ENCODE peak calls at places on chromosome 16, in six cellular contexts. U is left kidney; O is endothelial cell of umbilical vein; I is stimulated activated naive B cell treated with anti-CD40 and anti-IgM and Interleukin-4, amounts not matched to agents 10 μg/mL and 1 μg/mL and 100 μg/mL, for 72 hours; G is fibroblast of lung; J is A549. R is an unnamed sample.

GRCh38 chr16:87035053-87035452 is 282.1 kb downstream of the C16orf95 start:
- DNase-seq in U (no peak), O (no peak), I (no peak), G (no peak), J (no peak), R (no peak)

GRCh38 chr16:87794485-87795078 is 28.8 kb upstream of the KLHDC4 start:
- DNase-seq in U (no peak), O (no peak), I (no peak), G (no peak), J (no peak), R (no peak)

GRCh38 chr16:78543066-78543465 is 443.6 kb downstream of the WWOX start:
- DNase-seq in U (peak), O (no peak), I (no peak), G (no peak), J (no peak), R (no peak)

GRCh38 chr16:6864670-6865069 is 468.0 kb upstream of the RBFOX1 start:
- DNase-seq in U (no peak), O (no peak), I (no peak), G (no peak), J (no peak), R (no peak)

GRCh38 chr16:15946257-15947044 is 3.0 kb upstream of the ABCC1 start:
- DNase-seq in U (no peak), O (peak), I (no peak), G (peak), J (peak), R (no peak)

GRCh38 chr16:6362321-6362720 is 970.3 kb upstream of the RBFOX1 start:
- DNase-seq in U (no peak), O (no peak), I (no peak), G (no peak), J (no peak), R (no peak)

GRCh38 chr16:6363891-6364607 is 968.6 kb upstream of the RBFOX1 start:
- DNase-seq in U (no peak), O (no peak), I (no peak), G (no peak), J (no peak), R (no peak)

GRCh38 chr16:56861092-56861610 is 3.9 kb upstream of the SLC12A3 start:
- DNase-seq in U (peak), O (peak), I (no peak), G (peak), J (no peak), R (no peak)

GRCh38 chr16:9308300-9309209 is 217.1 kb downstream of the HAPSTR1 start:
- DNase-seq in U (peak), O (no peak), I (no peak), G (no peak), J (no peak), R (no peak)

GRCh38 chr16:81456523-81457325 is 12.1 kb downstream of the CMIP start:
- DNase-seq in U (no peak), O (no peak), I (no peak), G (no peak), J (no peak), R (no peak)

GRCh38 chr16:69396187-69397061 is 10.6 kb upstream of the TERF2 start:
- DNase-seq in U (peak), O (peak), I (peak), G (peak), J (peak), R (peak)

GRCh38 chr16:88853336-88853941 is 3.3 kb downstream of the GALNS start:
- DNase-seq in U (no peak), O (no peak), I (no peak), G (no peak), J (no peak), R (no peak)

GRCh38 chr16:1458336-1458976 is 14.1 kb upstream of the CCDC154 start:
- DNase-seq in U (no peak), O (no peak), I (peak), G (no peak), J (no peak), R (no peak)

GRCh38 chr16:12235110-12235509 is 258.6 kb downstream of the SNX29 start:
- DNase-seq in U (no peak), O (no peak), I (no peak), G (no peak), J (no peak), R (no peak)

GRCh38 chr16:88473666-88474534 is 20.8 kb downstream of the ZFPM1 start:
- DNase-seq in U (no peak), O (peak), I (no peak), G (peak), J (no peak), R (no peak)

GRCh38 chr16:87123356-87124001 is 193.7 kb downstream of the C16orf95 start:
- DNase-seq in U (no peak), O (no peak), I (no peak), G (peak), J (no peak), R (no peak)

GRCh38 chr16:59478806-59479205 is 744.7 kb upstream of the GOT2 start:
- DNase-seq in U (no peak), O (peak), I (no peak), G (peak), J (no peak), R (no peak)

GRCh38 chr16:67548265-67549126 is 13.8 kb upstream of the CTCF start:
- DNase-seq in U (no peak), O (peak), I (peak), G (no peak), J (no peak), R (peak)

GRCh38 chr16:53754938-53755910 is 51.3 kb downstream of the FTO start:
- DNase-seq in U (peak), O (no peak), I (no peak), G (peak), J (no peak), R (no peak)

GRCh38 chr16:77898671-77899211 is 110.4 kb downstream of the VAT1L start:
- DNase-seq in U (no peak), O (no peak), I (no peak), G (peak), J (no peak), R (no peak)

GRCh38 chr16:12187939-12188673 is 211.6 kb downstream of the SNX29 start:
- DNase-seq in U (no peak), O (no peak), I (no peak), G (peak), J (no peak), R (no peak)

GRCh38 chr16:11105038-11105903 is 150.7 kb downstream of the SOCS1 start:
- DNase-seq in U (peak), O (peak), I (peak), G (peak), J (no peak), R (no peak)

GRCh38 chr16:12289175-12290063 is 312.9 kb downstream of the SNX29 start:
- DNase-seq in U (peak), O (peak), I (no peak), G (no peak), J (no peak), R (peak)

GRCh38 chr16:68539704-68540370 is 746 bp downstream of the ZFP90 start:
- DNase-seq in U (peak), O (peak), I (peak), G (peak), J (no peak), R (peak)

GRCh38 chr16:11914210-11914758 is 1.5 kb downstream of the GSPT1 start:
- DNase-seq in U (no peak), O (peak), I (no peak), G (peak), J (no peak), R (no peak)

GRCh38 chr16:74626741-74627416 is 20.0 kb upstream of the GLG1 start:
- DNase-seq in U (no peak), O (no peak), I (peak), G (peak), J (no peak), R (no peak)

GRCh38 chr16:57514371-57514770 is 22.0 kb downstream of the CCDC102A start:
- DNase-seq in U (no peak), O (no peak), I (no peak), G (no peak), J (no peak), R (no peak)

GRCh38 chr16:56911771-56912541 is 20.0 kb upstream of the HERPUD1 start:
- DNase-seq in U (peak), O (no peak), I (peak), G (peak), J (no peak), R (peak)

GRCh38 chr16:30972872-30973271 is 12.1 kb upstream of the HSD3B7 start:
- DNase-seq in U (peak), O (no peak), I (no peak), G (peak), J (peak), R (no peak)

GRCh38 chr16:75494696-75495601 is at the start of gene CHST6:
- DNase-seq in U (peak), O (peak), I (peak), G (peak), J (no peak), R (peak)

GRCh38 chr16:86039606-86040005 is 140.6 kb downstream of the IRF8 start:
- DNase-seq in U (no peak), O (no peak), I (no peak), G (no peak), J (no peak), R (no peak)

GRCh38 chr16:85798283-85798776 is 1.0 kb downstream of the EMC8 start:
- DNase-seq in U (no peak), O (no peak), I (no peak), G (no peak), J (peak), R (no peak)

GRCh38 chr16:3498988-3499387 is 1.8 kb upstream of the CLUAP1 start:
- DNase-seq in U (no peak), O (no peak), I (no peak), G (no peak), J (no peak), R (no peak)

GRCh38 chr16:89920723-89921122 is 2.1 kb downstream of the MC1R start:
- DNase-seq in U (no peak), O (no peak), I (no peak), G (peak), J (no peak), R (no peak)

GRCh38 chr16:86809458-86809955 is 231.2 kb downstream of the FOXL1 start:
- DNase-seq in U (no peak), O (peak), I (no peak), G (peak), J (peak), R (no peak)

GRCh38 chr16:22694887-22695382 is 119.0 kb upstream of the HS3ST2 start:
- DNase-seq in U (no peak), O (no peak), I (no peak), G (peak), J (no peak), R (no peak)